ENCODE peak calls at places on chromosomes 16 and 17, in eight cellular contexts. Z is MCF 10A, X is stomach, P is left lung, Q is A549, E is fibroblast of lung, L is bronchial epithelial cell, A is PC-3. G is an unnamed sample.
A peak's percentile ranks its signal among the peaks of the same experiment; 100 is the strongest.

GRCh38 chr17:74568116-74568873 is 986 bp upstream of the CD300H start:
- DNase-seq in X (no peak), L (no peak), Q (no peak), E (no peak), P (no peak), A (no peak), Z (no peak), G (no peak)

GRCh38 chr16:30009990-30010816 is 624 bp downstream of the DOC2A start:
- DNase-seq in A (no peak), P (no peak), X (no peak), Q (no peak), L (no peak), Z (no peak), E (no peak), G (no peak)

GRCh38 chr16:79715088-79715487 is 114.6 kb upstream of the MAF start:
- DNase-seq in A (no peak), Z (no peak), X (no peak), L (peak; percentile 55), P (no peak), E (peak; percentile 12), Q (no peak), G (no peak)

GRCh38 chr16:87897563-87898505 is 28.5 kb upstream of the SLC7A5 start:
- DNase-seq in E (no peak), P (no peak), Z (no peak), A (no peak), L (no peak), X (no peak), Q (no peak), G (peak; percentile 22)

GRCh38 chr17:30476726-30477082 is 504 bp upstream of the GOSR1 start:
- DNase-seq in P (no peak), Q (no peak), E (no peak), A (no peak), L (no peak), X (no peak), Z (no peak), G (no peak)

GRCh38 chr17:32487460-32488176 is 825 bp downstream of the CDK5R1 start:
- DNase-seq in X (no peak), Q (no peak), P (no peak), E (peak; percentile 12), L (peak; percentile 8), Z (no peak), A (no peak), G (peak; percentile 36)

GRCh38 chr16:87119748-87120147 is 197.4 kb downstream of the C16orf95 start:
- DNase-seq in L (no peak), P (no peak), A (no peak), E (no peak), Z (no peak), X (no peak), Q (no peak), G (no peak)

GRCh38 chr17:29596811-29597210 is 3.9 kb downstream of the ANKRD13B start:
- DNase-seq in X (no peak), L (no peak), Q (no peak), E (no peak), A (no peak), P (no peak), Z (no peak), G (no peak)

GRCh38 chr17:82325286-82326180 is 8.0 kb downstream of the SECTM1 start:
- DNase-seq in E (no peak), P (no peak), Z (no peak), A (no peak), X (no peak), Q (no peak), L (no peak), G (no peak)

GRCh38 chr16:56608876-56609462 is 585 bp downstream of the MT2A start:
- DNase-seq in A (no peak), L (peak; percentile 7), X (no peak), E (no peak), Z (peak; percentile 15), Q (no peak), P (no peak), G (peak; percentile 18)

GRCh38 chr17:7176870-7177209 is 2.3 kb downstream of the ASGR1 start:
- DNase-seq in E (no peak), Z (no peak), P (no peak), A (no peak), X (no peak), Q (no peak), L (no peak), G (no peak)

GRCh38 chr16:79190542-79190941 is 410.0 kb downstream of the MAF start:
- DNase-seq in E (no peak), P (no peak), Z (no peak), L (no peak), A (no peak), X (no peak), Q (no peak), G (no peak)

GRCh38 chr17:74919440-74920305 is 3.4 kb downstream of the USH1G start:
- DNase-seq in A (no peak), Z (no peak), X (peak; percentile 33), L (no peak), P (no peak), E (peak; percentile 6), Q (peak; percentile 94), G (no peak)

GRCh38 chr16:1895949-1896675 is 22.1 kb downstream of the HS3ST6 start:
- DNase-seq in Z (no peak), X (peak; percentile 40), P (no peak), Q (no peak), L (no peak), A (no peak), E (no peak), G (no peak)

GRCh38 chr16:1900452-1900774 is 17.8 kb downstream of the HS3ST6 start:
- DNase-seq in L (no peak), E (no peak), P (no peak), A (no peak), Z (no peak), Q (no peak), X (no peak), G (no peak)

GRCh38 chr16:1902547-1903219 is 15.5 kb downstream of the HS3ST6 start:
- DNase-seq in Q (no peak), Z (no peak), L (no peak), A (no peak), E (no peak), P (no peak), X (no peak), G (no peak)

GRCh38 chr16:1903220-1903574 is 15.0 kb downstream of the HS3ST6 start:
- DNase-seq in X (no peak), L (no peak), E (no peak), A (no peak), Q (no peak), Z (no peak), P (no peak), G (no peak)

DNA sequence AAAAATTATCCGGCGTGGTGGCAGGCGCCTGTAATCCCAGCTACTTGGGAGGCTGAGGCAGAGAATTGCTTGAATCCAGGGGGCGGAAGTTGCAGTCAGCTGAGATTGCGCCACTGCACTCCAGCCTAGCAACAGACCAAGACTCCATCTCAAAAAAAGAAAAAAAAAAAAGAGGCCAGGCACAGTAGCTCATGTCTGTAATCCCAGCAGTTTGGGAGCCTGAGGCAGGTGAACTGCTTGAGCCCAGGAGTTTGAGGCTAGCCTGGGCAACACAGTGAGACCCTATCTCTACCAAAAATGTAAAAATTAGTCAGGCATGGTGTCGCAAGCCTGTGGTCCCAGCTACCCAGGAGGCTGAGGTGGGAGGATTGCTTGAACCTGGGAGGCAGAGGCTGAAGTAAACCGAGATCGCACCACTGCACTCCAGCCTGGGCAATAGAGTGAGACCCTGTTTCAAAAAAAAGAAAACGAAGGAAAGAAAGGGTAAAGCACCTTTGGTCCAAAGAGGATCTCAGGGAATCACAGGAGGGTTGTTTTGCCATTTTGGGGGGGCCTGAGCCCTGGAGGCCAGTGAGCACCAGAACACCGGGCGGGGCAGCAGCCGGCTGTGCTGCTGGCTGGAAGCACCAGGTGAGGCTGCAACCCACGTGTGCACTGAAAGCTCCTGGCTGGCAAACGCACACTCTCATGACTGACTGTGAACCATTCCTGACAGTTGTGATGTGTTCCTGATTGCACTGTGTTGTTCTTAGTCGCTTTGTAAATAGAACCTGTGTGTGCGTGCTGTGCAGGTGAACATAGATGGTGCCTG is 18.4 kb downstream of the HS3ST6 start:
- DNase-seq in Z (no peak), L (peak; percentile 54), X (peak; percentile 65), E (no peak), Q (no peak), A (peak; percentile 55), P (peak; percentile 54), G (no peak)
- TF ChIP-seq CTCF in Z (no peak), L (peak; percentile 28), X (no peak), E (no peak), Q (no peak), A (no peak), P (no peak), G (no peak)

DNA sequence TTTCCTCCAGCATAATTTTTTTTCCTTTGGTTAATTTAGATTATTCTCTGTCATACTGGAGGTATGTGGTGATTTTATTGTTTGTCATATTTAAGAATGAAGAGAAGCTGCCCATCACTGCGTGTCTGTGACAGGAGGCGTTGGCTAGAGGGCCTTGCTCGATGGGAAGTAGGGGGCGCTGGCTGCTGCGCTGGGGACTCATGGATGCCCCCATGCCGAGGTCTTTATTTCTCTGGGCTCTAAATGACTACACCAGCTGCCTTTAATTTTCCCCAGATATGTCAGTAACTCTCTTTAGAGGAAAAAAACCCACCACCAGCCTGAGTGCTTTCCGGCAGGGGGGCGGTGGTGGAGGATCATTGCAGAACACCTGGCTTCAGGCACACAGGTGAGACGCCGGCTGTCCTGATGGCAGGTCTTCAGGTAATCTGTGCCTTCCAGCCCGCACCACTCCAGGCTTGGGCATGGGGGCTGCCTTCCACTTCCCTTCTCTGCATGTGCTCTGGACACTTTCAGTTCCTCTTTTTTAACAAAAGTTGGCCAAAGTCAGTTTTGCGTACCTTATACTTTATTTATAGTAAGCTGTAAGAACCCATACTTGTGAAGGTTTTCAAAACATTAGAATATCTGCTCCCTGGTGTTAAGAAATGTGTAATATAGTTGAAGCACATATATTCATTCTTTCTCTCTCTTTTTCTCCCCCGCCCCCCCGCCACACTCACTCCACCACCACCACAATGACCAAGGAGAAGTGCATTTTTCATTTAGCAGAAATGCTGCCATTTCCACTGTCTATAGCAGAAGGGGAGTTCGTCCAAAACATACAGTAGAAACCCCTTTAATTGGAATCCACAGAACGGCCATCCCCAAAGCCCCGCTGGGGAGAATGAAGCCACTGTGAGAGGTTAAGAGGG is 192.7 kb downstream of the RPTOR start:
- DNase-seq in P (peak; percentile 53), E (no peak), Z (no peak), X (no peak), L (no peak), A (no peak), Q (no peak), G (no peak)
- TF ChIP-seq CTCF in P (no peak), E (no peak), Z (no peak), X (no peak), L (no peak), A (no peak), Q (no peak), G (no peak)

GRCh38 chr16:50627419-50627818 is 53.7 kb downstream of the SNX20 start:
- DNase-seq in E (peak; percentile 41), X (peak; percentile 35), P (no peak), L (peak; percentile 8), A (no peak), Z (no peak), Q (no peak), G (no peak)
- TF ChIP-seq CTCF in E (peak; percentile 49), X (peak; percentile 9), P (no peak), L (peak; percentile 26), A (no peak), Z (no peak), Q (no peak), G (no peak)

DNA sequence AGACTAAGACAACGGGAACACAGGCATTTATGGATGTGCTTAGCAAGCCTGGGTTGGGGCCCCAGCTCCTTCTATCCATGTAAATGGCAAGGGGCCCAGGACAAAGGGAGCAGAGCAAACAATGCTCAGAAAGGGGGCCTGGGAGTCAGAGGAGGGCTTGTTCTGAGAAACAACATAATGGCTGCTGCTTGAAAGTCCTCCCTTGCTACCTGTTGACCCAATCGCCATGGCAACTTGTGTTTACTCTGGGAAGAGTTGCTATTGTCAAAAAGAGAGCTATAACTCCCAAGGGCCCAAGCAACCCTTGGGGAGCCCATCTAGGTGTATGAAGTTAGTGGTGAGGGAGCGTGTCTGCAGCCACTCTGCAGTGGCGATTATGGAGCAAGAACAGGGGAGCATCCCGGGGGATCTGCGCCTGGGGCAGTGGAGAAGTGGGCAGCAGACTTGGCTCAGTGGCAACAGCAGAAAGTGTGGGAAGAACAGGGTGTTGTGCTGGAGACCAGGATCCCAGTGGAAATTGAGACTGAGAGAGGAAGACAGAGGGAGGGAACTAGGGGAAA is 118.7 kb upstream of the NLRP1 start:
- DNase-seq in X (no peak), P (no peak), Z (no peak), Q (no peak), E (no peak), A (no peak), L (no peak), G (no peak)
- TF ChIP-seq CTCF in X (no peak), P (no peak), Z (no peak), Q (no peak), E (no peak), A (no peak), L (no peak), G (no peak)